ENCODE peak calls at places on chromosomes 2 and 18, in four cellular contexts. E, V, Q and N are unnamed samples.

GRCh38 chr2:206642075-206643025 is at the start of gene FAM237A:
- DNase-seq in Q (peak; percentile 32), V (peak; percentile 4), E (peak; percentile 21), N (peak; percentile 78)

GRCh38 chr18:50819027-50819726 is 639 bp downstream of the MRO start:
- DNase-seq in E (peak; percentile 56), V (no peak), Q (peak; percentile 20), N (peak; percentile 78)

GRCh38 chr2:53422979-53423378 is 344.6 kb upstream of the CHAC2 start:
- DNase-seq in E (peak; percentile 50), Q (peak; percentile 12), V (peak; percentile 44), N (peak; percentile 59)

GRCh38 chr2:202317080-202317859 is 51.7 kb downstream of the NOP58 start:
- DNase-seq in Q (no peak), V (peak; percentile 15), E (no peak), N (no peak)

GRCh38 chr18:9239708-9240107 is 94.9 kb upstream of the TWSG1 start:
- DNase-seq in Q (no peak), V (no peak), E (no peak), N (no peak)

GRCh38 chr2:10880586-10881321 is 31.0 kb upstream of the KCNF1 start:
- DNase-seq in V (no peak), Q (no peak), E (no peak), N (no peak)

GRCh38 chr2:15874311-15874710 is 66.0 kb upstream of the MYCN start:
- DNase-seq in E (no peak), Q (no peak), V (no peak), N (no peak)

GRCh38 chr18:46767217-46767616 is 10.4 kb upstream of the ST8SIA5 start:
- DNase-seq in V (no peak), Q (peak; percentile 16), E (no peak), N (no peak)

GRCh38 chr18:63311481-63312409 is 7.8 kb downstream of the BCL2 start:
- DNase-seq in Q (no peak), E (no peak), V (no peak), N (no peak)

GRCh38 chr2:176114120-176114929 is 2.3 kb upstream of the HOXD10 start:
- DNase-seq in V (no peak), Q (no peak), E (peak; percentile 45), N (no peak)

GRCh38 chr2:18083806-18084205 is 205.3 kb downstream of the KCNS3 start:
- DNase-seq in V (no peak), E (no peak), Q (no peak), N (no peak)

GRCh38 chr18:48994044-48994651 is 43.4 kb upstream of the SMAD7 start:
- DNase-seq in Q (no peak), E (peak; percentile 48), V (no peak), N (no peak)

GRCh38 chr2:144516981-144517824 is 2.7 kb downstream of the ZEB2 start:
- DNase-seq in Q (peak; percentile 52), V (no peak), E (no peak), N (peak; percentile 65)

GRCh38 chr2:137674991-137675390 is 289.3 kb upstream of the HNMT start:
- DNase-seq in V (no peak), E (no peak), Q (no peak), N (no peak)

GRCh38 chr2:37167636-37168182 is 10.9 kb upstream of the EIF2AK2 start:
- DNase-seq in Q (no peak), E (no peak), V (no peak), N (no peak)

GRCh38 chr2:113117594-113118262 is 9.7 kb upstream of the IL1RN start:
- DNase-seq in V (no peak), Q (peak; percentile 22), E (no peak), N (peak; percentile 30)

GRCh38 chr2:150472122-150472899 is 15.2 kb downstream of the RND3 start:
- DNase-seq in V (no peak), Q (no peak), E (no peak), N (no peak)

GRCh38 chr2:28394331-28394877 is 1.7 kb downstream of the FOSL2 start:
- DNase-seq in Q (no peak), V (no peak), E (no peak), N (no peak)

GRCh38 chr2:202634556-202635440 is at the start of gene FAM117B:
- DNase-seq in E (peak; percentile 98), Q (peak; percentile 93), V (peak; percentile 90), N (peak; percentile 95)

GRCh38 chr2:150309681-150310080 is 177.8 kb downstream of the RND3 start:
- DNase-seq in Q (no peak), V (no peak), E (no peak), N (no peak)

GRCh38 chr2:142310530-142310929 is 179.7 kb upstream of the LRP1B start:
- DNase-seq in E (no peak), V (no peak), Q (no peak), N (no peak)

GRCh38 chr2:38030590-38031326 is 45.2 kb downstream of the CYP1B1 start:
- DNase-seq in E (no peak), V (no peak), Q (no peak), N (no peak)

GRCh38 chr2:241298554-241299165 is 16.8 kb downstream of the HDLBP start:
- DNase-seq in E (no peak), Q (no peak), V (no peak), N (no peak)

GRCh38 chr2:172447811-172448493 is 20.6 kb downstream of the ITGA6 start:
- DNase-seq in V (no peak), Q (no peak), E (no peak), N (no peak)

GRCh38 chr2:172448544-172449267 is 21.3 kb downstream of the ITGA6 start:
- DNase-seq in E (no peak), V (no peak), Q (no peak), N (no peak)

GRCh38 chr2:172446524-172447063 is 19.2 kb downstream of the ITGA6 start:
- DNase-seq in Q (no peak), E (no peak), V (no peak), N (no peak)

GRCh38 chr2:172442072-172442895 is 14.9 kb downstream of the ITGA6 start:
- DNase-seq in V (peak; percentile 98), Q (no peak), E (peak; percentile 75), N (no peak)

DNA sequence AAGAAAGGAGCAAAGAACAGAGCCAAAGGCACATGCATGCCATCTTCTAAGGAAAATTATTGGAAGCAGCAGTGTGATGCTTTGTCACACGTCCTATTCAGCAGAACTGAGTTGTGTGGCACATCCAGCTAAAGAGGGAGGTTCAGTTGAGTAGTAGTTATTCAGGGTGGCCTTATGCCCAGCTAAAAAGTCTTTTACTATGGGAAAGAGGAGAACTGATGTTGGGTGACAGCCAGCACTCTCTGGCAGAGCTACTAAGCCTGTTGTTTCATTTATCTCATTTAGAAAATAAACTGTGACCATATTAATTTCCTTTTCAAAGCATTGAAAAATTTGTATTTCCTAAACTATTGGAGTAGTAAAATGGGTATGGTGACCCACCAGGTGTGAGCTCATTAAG is 18.5 kb downstream of the ITGA6 start:
- DNase-seq in Q (no peak), V (no peak), E (no peak), N (no peak)
- TF ChIP-seq FOSL1 in Q (no peak), V (no peak), E (no peak), N (no peak)

GRCh38 chr2:40302751-40303150 is 149.1 kb downstream of the SLC8A1 start:
- DNase-seq in V (no peak), E (no peak), Q (no peak), N (no peak)

GRCh38 chr2:40300391-40300790 is 151.5 kb downstream of the SLC8A1 start:
- DNase-seq in V (no peak), Q (no peak), E (no peak), N (no peak)

GRCh38 chr2:40299173-40299572 is 152.7 kb downstream of the SLC8A1 start:
- DNase-seq in Q (no peak), E (no peak), V (no peak), N (no peak)

GRCh38 chr2:40303746-40304145 is 148.1 kb downstream of the SLC8A1 start:
- DNase-seq in E (no peak), V (no peak), Q (no peak), N (no peak)

GRCh38 chr2:40304340-40304739 is 147.6 kb downstream of the SLC8A1 start:
- DNase-seq in E (no peak), V (no peak), Q (no peak), N (no peak)
- H3K9ac ChIP-seq in E (no peak overlapping the region), V (no peak overlapping the region), Q (no peak overlapping the region), N (no peak overlapping the region)

GRCh38 chr2:25566094-25566493 is 107.3 kb downstream of the DTNB start:
- DNase-seq in Q (no peak), V (no peak), E (no peak), N (no peak)

GRCh38 chr2:25570161-25570840 is 103.1 kb downstream of the DTNB start:
- DNase-seq in V (no peak), E (no peak), Q (no peak), N (no peak)

GRCh38 chr2:25572638-25573037 is 100.7 kb downstream of the DTNB start:
- DNase-seq in E (no peak), Q (no peak), V (no peak), N (no peak)

GRCh38 chr2:25566694-25567093 is 106.7 kb downstream of the DTNB start:
- DNase-seq in E (no peak), Q (no peak), V (no peak), N (no peak)

DNA sequence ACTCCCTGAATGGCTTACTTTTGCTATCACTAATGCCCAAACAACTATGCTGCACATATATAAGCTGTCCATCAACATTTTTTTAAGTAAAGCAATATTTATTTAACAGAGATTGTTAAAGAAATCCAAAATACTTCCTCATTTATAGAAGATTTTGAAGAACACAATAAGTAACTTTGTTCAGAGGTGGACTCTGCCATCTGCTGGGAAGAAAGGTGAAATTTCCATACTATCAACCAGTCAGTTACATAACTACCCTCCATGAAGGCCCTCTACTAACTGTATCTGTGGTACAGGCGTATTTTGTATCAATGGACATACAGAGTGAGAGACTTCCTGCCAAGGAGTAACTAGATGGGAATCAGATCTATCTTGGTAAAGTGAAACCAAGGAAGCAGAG is 106.0 kb downstream of the DTNB start:
- DNase-seq in Q (peak; percentile 22), E (peak; percentile 56), V (peak; percentile 10), N (no peak)
- TF ChIP-seq CEBPB in Q (peak; percentile 13), E (no peak), V (no peak), N (no peak)

GRCh38 chr18:23995180-23995579 is 19.4 kb upstream of the TTC39C start:
- DNase-seq in E (no peak), Q (no peak), V (no peak), N (no peak)

GRCh38 chr18:23990474-23991410 is 23.8 kb upstream of the TTC39C start:
- DNase-seq in V (no peak), Q (no peak), E (no peak), N (no peak)

GRCh38 chr18:23992941-23993280 is 21.6 kb upstream of the TTC39C start:
- DNase-seq in Q (no peak), E (no peak), V (no peak), N (no peak)

GRCh38 chr18:23994361-23994902 is 20.1 kb upstream of the TTC39C start:
- DNase-seq in V (peak; percentile 18), E (peak; percentile 52), Q (no peak), N (no peak)

DNA sequence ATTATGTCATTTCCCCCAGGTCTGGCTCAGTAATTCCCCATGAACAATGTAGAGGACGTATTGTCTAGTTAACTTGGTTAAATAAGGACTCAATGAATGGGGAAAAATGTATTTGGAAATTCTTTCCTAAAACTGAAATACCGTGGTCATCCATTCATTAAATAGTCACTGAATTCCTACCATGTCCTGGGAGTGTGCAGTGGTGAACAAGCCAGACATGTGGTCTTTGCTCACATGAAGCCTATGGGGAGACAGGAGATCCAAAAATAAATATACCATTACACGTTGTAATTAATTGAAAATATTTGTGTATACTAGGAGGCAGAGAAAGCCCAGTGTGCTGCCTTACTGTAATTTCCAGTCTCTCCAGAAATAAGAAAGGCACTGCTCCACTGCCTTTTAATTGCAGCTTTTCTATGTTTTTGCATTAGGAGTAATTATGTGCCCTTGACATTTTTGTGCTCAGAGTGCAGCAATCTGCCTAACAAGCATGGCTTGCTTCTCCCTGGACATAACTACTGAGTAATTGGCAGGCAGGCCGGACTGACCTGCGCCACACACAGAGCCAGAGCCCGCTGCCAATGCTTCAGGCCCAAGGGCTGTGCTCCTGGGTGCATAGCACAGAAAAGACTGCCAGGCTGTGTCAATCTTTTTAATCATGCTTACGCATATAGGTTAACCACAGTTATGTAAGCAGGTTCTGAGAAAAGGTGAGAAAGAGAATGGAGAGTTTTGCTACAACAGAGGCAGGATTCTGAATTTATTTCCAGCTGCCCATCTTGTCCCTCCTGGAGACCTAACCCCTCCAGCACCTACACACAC is 22.2 kb upstream of the TTC39C start:
- DNase-seq in V (no peak), Q (no peak), E (no peak), N (no peak)
- TF ChIP-seq FOSL1 in V (no peak), Q (no peak), E (no peak), N (no peak)